ENCODE peak calls at places on chromosomes 6 and 20, in ten cellular contexts. N is uterus; X is aorta; C is CD4-positive, alpha-beta memory T cell; I is heart left ventricle; Q is psoas muscle; E is A673; O is effector memory CD4-positive, alpha-beta T cell; D is heart right ventricle; H is SK-N-SH. J is an unnamed sample.

GRCh38 chr6:39568896-39569295 is 156.3 kb downstream of the KIF6 start:
- DNase-seq in N (no peak), X (no peak), C (no peak), I (no peak), Q (no peak), E (peak; percentile 33), O (no peak), D (no peak), H (no peak), J (no peak)

GRCh38 chr20:50798650-50799049 is 3.8 kb downstream of the BCAS4 start:
- DNase-seq in N (no peak), X (peak; percentile 34), C (no peak), I (no peak), Q (peak; percentile 9), E (no peak), O (no peak), D (no peak), H (no peak), J (no peak)

GRCh38 chr6:118908441-118908840 is 14.5 kb downstream of the ASF1A start:
- DNase-seq in N (no peak), X (no peak), C (no peak), I (no peak), Q (no peak), E (no peak), O (no peak), D (no peak), H (no peak), J (no peak)

GRCh38 chr20:10249048-10249770 is 30.6 kb downstream of the SNAP25 start:
- DNase-seq in N (no peak), X (no peak), C (no peak), I (no peak), Q (no peak), E (no peak), O (no peak), D (no peak), H (no peak), J (no peak)

GRCh38 chr6:25137497-25137896 is 141.7 kb upstream of the CARMIL1 start:
- DNase-seq in N (no peak), X (no peak), C (peak; percentile 22), I (no peak), Q (no peak), E (no peak), O (no peak), D (no peak), H (no peak), J (no peak)

GRCh38 chr6:138017156-138017757 is 90.0 kb downstream of the PERP start:
- DNase-seq in N (no peak), X (no peak), C (no peak), I (no peak), Q (no peak), E (no peak), O (no peak), D (no peak), H (no peak), J (no peak)

GRCh38 chr6:83314693-83315092 is 116.2 kb downstream of the ME1 start:
- DNase-seq in N (no peak), X (no peak), C (no peak), I (no peak), Q (no peak), E (no peak), O (no peak), D (no peak), H (no peak), J (no peak)

GRCh38 chr6:126170875-126171489 is 168.9 kb upstream of the CENPW start:
- DNase-seq in N (no peak), X (no peak), C (peak; percentile 2), I (no peak), Q (no peak), E (peak; percentile 56), O (no peak), D (no peak), H (peak; percentile 6), J (no peak)

GRCh38 chr20:55469074-55469473 is 536.2 kb downstream of the CBLN4 start:
- DNase-seq in N (no peak), X (no peak), C (no peak), I (no peak), Q (no peak), E (no peak), O (no peak), D (no peak), H (no peak), J (no peak)

GRCh38 chr6:97819680-97820079 is 536.7 kb upstream of the MMS22L start:
- DNase-seq in N (no peak), X (no peak), C (no peak), I (no peak), Q (no peak), E (no peak), O (no peak), D (no peak), H (no peak), J (no peak)
- H3K4me1 ChIP-seq in N (no peaks in the 10 kb centered on the region), X (no peaks in the 10 kb centered on the region), C (no peaks in the 10 kb centered on the region), I (no peaks in the 10 kb centered on the region), Q (no peaks in the 10 kb centered on the region), E (no peaks in the 10 kb centered on the region), O (no peaks in the 10 kb centered on the region), D (no peaks in the 10 kb centered on the region), H (no peaks in the 10 kb centered on the region), J (no peaks in the 10 kb centered on the region)

DNA sequence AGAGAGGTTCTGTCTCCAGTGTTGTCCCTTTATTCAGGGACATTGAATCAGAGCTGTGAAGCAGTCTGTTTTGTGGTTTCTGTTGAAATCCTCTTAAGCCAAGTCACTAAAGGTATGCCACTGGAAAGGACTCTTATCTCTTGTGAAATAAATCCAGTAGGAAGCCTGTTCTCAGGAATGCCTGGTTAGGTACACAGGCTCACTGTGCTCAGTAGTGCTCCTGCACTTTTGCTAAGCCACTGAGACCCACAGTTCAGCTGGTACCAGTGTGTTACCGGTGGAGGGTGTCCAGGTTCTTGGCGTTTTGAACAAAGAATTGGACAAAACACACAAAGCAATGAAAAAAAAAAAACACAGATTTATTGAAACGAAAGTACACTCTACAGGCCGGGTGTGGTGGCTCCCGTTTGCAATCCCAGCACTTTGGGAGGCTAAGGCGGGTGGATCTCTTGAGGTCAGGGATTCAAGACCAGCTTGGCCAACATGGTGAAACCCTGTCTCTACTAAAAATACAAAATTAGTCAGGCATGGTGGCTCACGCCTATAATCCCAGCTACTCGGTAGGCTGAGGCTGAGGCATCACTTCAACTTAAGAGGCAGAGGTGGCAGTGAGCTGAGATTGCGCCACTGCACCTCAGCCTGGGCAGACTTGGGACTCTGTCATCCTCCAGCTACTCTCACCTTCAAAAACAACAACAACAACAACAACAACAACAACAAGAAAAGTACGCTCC is 186.1 kb downstream of the JARID2 start:
- DNase-seq in N (no peak), X (no peak), C (no peak), I (no peak), Q (peak; percentile 81), E (no peak), O (no peak), D (no peak), H (no peak), J (no peak)
- H3K4me1 ChIP-seq in N (no peaks in the 10 kb centered on the region), X (no peaks in the 10 kb centered on the region), C (peaks cover 78% of the 10 kb centered on the region), I (peaks cover 63% of the 10 kb centered on the region), Q (peaks cover 57% of the 10 kb centered on the region), E (peaks cover 82% of the 10 kb centered on the region), O (peaks cover 19% of the 10 kb centered on the region), D (peaks cover 57% of the 10 kb centered on the region), H (peaks cover 27% of the 10 kb centered on the region), J (no peaks in the 10 kb centered on the region)

DNA sequence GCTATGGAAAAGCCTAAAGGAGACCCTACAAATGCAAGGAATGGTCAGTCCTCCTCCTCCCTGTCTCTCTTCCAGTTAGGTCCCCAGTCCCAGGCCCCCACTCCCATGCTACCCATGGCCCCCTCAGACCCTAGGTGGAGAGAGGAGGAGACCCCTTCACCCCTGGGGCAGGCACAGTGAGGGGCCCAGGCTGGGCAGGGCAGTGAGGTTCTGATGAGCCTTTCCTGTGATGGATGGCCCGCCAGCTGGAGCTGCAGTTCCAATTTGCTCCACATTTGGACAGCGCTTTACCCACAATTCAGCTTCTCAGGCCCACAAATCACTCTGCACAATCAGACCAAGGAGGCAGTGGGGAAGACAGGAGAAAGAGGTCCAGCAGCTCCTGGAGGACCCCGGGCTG is 37.3 kb upstream of the MLN start:
- DNase-seq in N (no peak), X (no peak), C (no peak), I (no peak), Q (no peak), E (no peak), O (no peak), D (no peak), H (no peak), J (no peak)
- H3K4me1 ChIP-seq in N (no peaks in the 10 kb centered on the region), X (no peaks in the 10 kb centered on the region), C (peaks cover 18% of the 10 kb centered on the region), I (peaks cover 5% of the 10 kb centered on the region), Q (no peaks in the 10 kb centered on the region), E (peaks cover 36% of the 10 kb centered on the region), O (peaks cover 6% of the 10 kb centered on the region), D (no peaks in the 10 kb centered on the region), H (peaks cover 28% of the 10 kb centered on the region), J (peaks cover 13% of the 10 kb centered on the region)

GRCh38 chr6:109478848-109479624 is 4.0 kb downstream of the ZBTB24 start:
- DNase-seq in N (no peak), X (no peak), C (no peak), I (no peak), Q (no peak), E (no peak), O (no peak), D (no peak), H (no peak), J (no peak)

GRCh38 chr6:109482913-109483743 is at the start of gene ZBTB24:
- DNase-seq in N (peak; percentile 90), X (peak; percentile 95), C (peak; percentile 93), I (peak; percentile 94), Q (peak; percentile 96), E (peak; percentile 95), O (peak; percentile 88), D (peak; percentile 87), H (peak; percentile 98), J (peak; percentile 92)

GRCh38 chr6:109478222-109478805 is 4.7 kb downstream of the ZBTB24 start:
- DNase-seq in N (no peak), X (no peak), C (no peak), I (no peak), Q (no peak), E (no peak), O (no peak), D (no peak), H (no peak), J (no peak)

GRCh38 chr6:109483744-109484075 is 691 bp upstream of the ZBTB24 start:
- DNase-seq in N (no peak), X (no peak), C (no peak), I (no peak), Q (no peak), E (no peak), O (no peak), D (no peak), H (no peak), J (no peak)

GRCh38 chr6:109480993-109481480 is 2.0 kb downstream of the ZBTB24 start:
- DNase-seq in N (no peak), X (no peak), C (no peak), I (no peak), Q (no peak), E (no peak), O (no peak), D (no peak), H (no peak), J (no peak)
- H3K4me1 ChIP-seq in N (no peaks in the 10 kb centered on the region), X (peaks cover 7% of the 10 kb centered on the region), C (peaks cover 67% of the 10 kb centered on the region), I (peaks cover 42% of the 10 kb centered on the region), Q (peaks cover 38% of the 10 kb centered on the region), E (peaks cover 19% of the 10 kb centered on the region), O (peaks cover 45% of the 10 kb centered on the region), D (peaks cover 38% of the 10 kb centered on the region), H (peaks cover 12% of the 10 kb centered on the region), J (peaks cover 47% of the 10 kb centered on the region)

J was measured in adrenal gland.